ENCODE peak calls at places on chromosomes 11 and 22, in four cellular contexts. One of them, this sample, is unnamed.

GRCh38 chr22:36732609-36733008 is 29.1 kb upstream of the CACNG2 start:
- ATAC-seq in HepG2: no peak
- ATAC-seq in RWPE2: no peak
- ATAC-seq in Right ventricle myocardium inferior: no peak
- ATAC-seq in this sample: no peak

GRCh38 chr11:75408852-75409219 is 9.5 kb downstream of the RPS3 start:
- ATAC-seq in Right ventricle myocardium inferior: no peak
- ATAC-seq in HepG2: no peak
- ATAC-seq in RWPE2: peak; percentile 5
- ATAC-seq in this sample: no peak

GRCh38 chr22:26139320-26139719 is 29.9 kb upstream of the SEZ6L start:
- ATAC-seq in HepG2: no peak
- ATAC-seq in Right ventricle myocardium inferior: no peak
- ATAC-seq in RWPE2: peak; percentile 31
- ATAC-seq in this sample: no peak

GRCh38 chr11:107478922-107479321 is 21.3 kb upstream of the CWF19L2 start:
- ATAC-seq in RWPE2: no peak
- ATAC-seq in HepG2: no peak
- ATAC-seq in Right ventricle myocardium inferior: no peak
- ATAC-seq in this sample: no peak

GRCh38 chr22:50641696-50642607 is 14.0 kb upstream of the ARSA start:
- ATAC-seq in RWPE2: no peak
- ATAC-seq in Right ventricle myocardium inferior: peak; percentile 65
- ATAC-seq in HepG2: peak; percentile 86
- ATAC-seq in this sample: peak; percentile 50

GRCh38 chr11:72553748-72554147 is 119.4 kb upstream of the CLPB start:
- ATAC-seq in Right ventricle myocardium inferior: no peak
- ATAC-seq in HepG2: peak; percentile 57
- ATAC-seq in RWPE2: no peak
- ATAC-seq in this sample: no peak

GRCh38 chr11:17154409-17155159 is 53.2 kb downstream of the PIK3C2A start:
- ATAC-seq in RWPE2: no peak
- ATAC-seq in Right ventricle myocardium inferior: no peak
- ATAC-seq in HepG2: no peak
- ATAC-seq in this sample: no peak

GRCh38 chr11:117979481-117980211 is 6.5 kb upstream of the IL10RA start:
- ATAC-seq in Right ventricle myocardium inferior: peak; percentile 53
- ATAC-seq in RWPE2: no peak
- ATAC-seq in HepG2: no peak
- ATAC-seq in this sample: peak; percentile 28

GRCh38 chr22:24161485-24161884 is 19.8 kb upstream of the SUSD2 start:
- ATAC-seq in HepG2: no peak
- ATAC-seq in RWPE2: no peak
- ATAC-seq in Right ventricle myocardium inferior: no peak
- ATAC-seq in this sample: no peak

GRCh38 chr11:60870733-60871377 is 3.5 kb downstream of the ZP1 start:
- ATAC-seq in HepG2: no peak
- ATAC-seq in RWPE2: no peak
- ATAC-seq in Right ventricle myocardium inferior: no peak
- ATAC-seq in this sample: no peak

GRCh38 chr11:131907371-131907770 is 537.0 kb downstream of the NTM start:
- ATAC-seq in HepG2: no peak
- ATAC-seq in RWPE2: no peak
- ATAC-seq in Right ventricle myocardium inferior: no peak
- ATAC-seq in this sample: no peak

GRCh38 chr11:6771926-6772898 is at the start of gene OR2AG2:
- ATAC-seq in Right ventricle myocardium inferior: no peak
- ATAC-seq in RWPE2: no peak
- ATAC-seq in HepG2: no peak
- ATAC-seq in this sample: peak; percentile 34

GRCh38 chr22:26517429-26517828 is 5.2 kb upstream of the TFIP11 start:
- ATAC-seq in Right ventricle myocardium inferior: no peak
- ATAC-seq in HepG2: no peak
- ATAC-seq in RWPE2: no peak
- ATAC-seq in this sample: no peak

GRCh38 chr11:100578966-100579365 is 108.1 kb upstream of the ARHGAP42 start:
- ATAC-seq in Right ventricle myocardium inferior: no peak
- ATAC-seq in RWPE2: peak; percentile 75
- ATAC-seq in HepG2: no peak
- ATAC-seq in this sample: peak; percentile 45